ENCODE peak calls at places on chromosome 11, in nine cellular contexts. U, O, Z, X, L, S, D, V and H are unnamed samples.

GRCh38 chr11:110720646-110721283 is 8.5 kb upstream of the ARHGAP20 start:
- DNase-seq in D (no peak), S (no peak), X (no peak), V (no peak), U (no peak), L (no peak), O (no peak), Z (no peak), H (no peak)

GRCh38 chr11:34028407-34028804 is 23.1 kb upstream of the CAPRIN1 start:
- DNase-seq in S (peak; percentile 58), X (peak; percentile 77), L (no peak), Z (peak; percentile 33), U (no peak), D (no peak), O (no peak), V (no peak), H (no peak)

GRCh38 chr11:108115495-108116140 is 5.7 kb upstream of the ACAT1 start:
- DNase-seq in D (peak; percentile 53), X (peak; percentile 91), V (no peak), S (peak; percentile 84), Z (peak; percentile 86), O (peak; percentile 89), U (peak; percentile 94), L (no peak), H (no peak)

GRCh38 chr11:35304393-35304790 is 115.0 kb downstream of the SLC1A2 start:
- DNase-seq in U (no peak), O (no peak), L (no peak), D (no peak), S (peak; percentile 74), V (no peak), X (no peak), Z (no peak), H (peak; percentile 16)

GRCh38 chr11:9858218-9858617 is 194.3 kb downstream of the SWAP70 start:
- DNase-seq in V (no peak), O (no peak), L (no peak), S (no peak), Z (no peak), D (no peak), X (no peak), U (no peak), H (no peak)

GRCh38 chr11:109937968-109938367 is 155.2 kb upstream of the ZC3H12C start:
- DNase-seq in L (no peak), Z (no peak), D (no peak), U (no peak), V (no peak), X (no peak), S (no peak), O (no peak), H (no peak)

GRCh38 chr11:83140691-83141455 is 16.1 kb upstream of the PCF11 start:
- DNase-seq in Z (no peak), V (no peak), U (no peak), S (no peak), O (no peak), X (no peak), L (peak; percentile 59), D (no peak), H (no peak)

GRCh38 chr11:126109941-126110731 is 47.5 kb upstream of the CDON start:
- DNase-seq in D (no peak), X (peak; percentile 70), S (peak; percentile 94), V (no peak), Z (no peak), L (no peak), O (no peak), U (no peak), H (no peak)

GRCh38 chr11:120172054-120172881 is 34.4 kb upstream of the TRIM29 start:
- DNase-seq in O (peak; percentile 71), D (peak; percentile 92), Z (peak; percentile 64), V (peak; percentile 33), L (no peak), S (peak; percentile 97), X (peak; percentile 82), U (peak; percentile 87), H (peak; percentile 39)

GRCh38 chr11:2930705-2931415 is 1.6 kb upstream of the PHLDA2 start:
- DNase-seq in D (peak; percentile 94), Z (peak; percentile 51), L (peak; percentile 16), X (peak; percentile 70), O (no peak), S (peak; percentile 92), U (peak; percentile 71), V (peak; percentile 65), H (no peak)

GRCh38 chr11:35043933-35044332 is 95.0 kb upstream of the CD44 start:
- DNase-seq in Z (no peak), V (no peak), S (no peak), D (no peak), O (no peak), L (no peak), X (no peak), U (no peak), H (no peak)

GRCh38 chr11:45917286-45917622 is 423 bp downstream of the PEX16 start:
- DNase-seq in L (no peak), V (no peak), X (peak; percentile 64), U (no peak), D (no peak), S (peak; percentile 81), Z (no peak), O (no peak), H (no peak)

GRCh38 chr11:45909594-45910475 is 2.8 kb upstream of the FREY1 start:
- DNase-seq in V (no peak), U (no peak), S (no peak), Z (no peak), X (no peak), D (no peak), O (no peak), L (no peak), H (no peak)

GRCh38 chr11:45915446-45915845 is 2.2 kb downstream of the PEX16 start:
- DNase-seq in D (no peak), O (no peak), Z (no peak), S (peak; percentile 26), X (no peak), V (no peak), L (no peak), U (no peak), H (no peak)

GRCh38 chr11:45913942-45914635 is 3.6 kb downstream of the PEX16 start:
- DNase-seq in O (no peak), D (no peak), L (no peak), Z (no peak), S (peak; percentile 58), X (no peak), U (no peak), V (no peak), H (no peak)

DNA sequence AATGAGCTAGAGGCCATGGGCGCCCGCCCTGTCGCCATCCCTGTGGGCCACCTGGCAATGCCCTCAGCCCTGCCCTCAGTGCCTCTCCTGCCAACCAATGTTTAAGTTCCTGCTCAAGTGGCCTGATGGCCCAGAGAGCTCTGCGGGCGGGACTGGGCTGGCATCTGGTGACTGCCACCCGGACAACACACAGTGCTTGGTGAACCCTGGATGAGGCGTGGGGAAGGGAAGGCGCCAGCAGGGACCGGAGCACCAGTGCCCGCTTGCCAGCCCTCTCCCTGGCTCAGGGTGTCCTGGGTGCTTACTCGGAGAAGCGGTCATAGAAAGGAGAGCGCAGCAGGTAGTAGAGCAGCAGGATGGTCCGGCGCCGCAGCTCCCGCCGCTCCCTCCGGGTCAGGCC is 4.2 kb downstream of the PEX16 start:
- DNase-seq in S (peak; percentile 26), V (no peak), U (no peak), O (no peak), Z (no peak), X (no peak), D (no peak), L (no peak), H (no peak)
- H3K36me3 ChIP-seq in S (peaks cover 29% of the 10 kb centered on the region), V (peaks cover 44% of the 10 kb centered on the region), U (peaks cover 70% of the 10 kb centered on the region), O (no peaks in the 10 kb centered on the region), Z (peaks cover 69% of the 10 kb centered on the region), X (peaks cover 3% of the 10 kb centered on the region), D (no peaks in the 10 kb centered on the region), L (peaks cover 17% of the 10 kb centered on the region), H (peaks cover 5% of the 10 kb centered on the region)

GRCh38 chr11:11964774-11965150 is 43.7 kb downstream of the DKK3 start:
- DNase-seq in S (no peak), D (no peak), V (no peak), U (no peak), X (peak; percentile 31), Z (no peak), O (no peak), L (no peak), H (no peak)

GRCh38 chr11:11965192-11965591 is 43.2 kb downstream of the DKK3 start:
- DNase-seq in V (no peak), O (no peak), S (no peak), U (no peak), L (no peak), D (no peak), Z (peak; percentile 8), X (peak; percentile 32), H (no peak)

GRCh38 chr11:11965656-11966353 is 42.6 kb downstream of the DKK3 start:
- DNase-seq in U (peak; percentile 61), V (no peak), Z (no peak), O (no peak), S (no peak), D (no peak), L (no peak), X (peak; percentile 51), H (no peak)

GRCh38 chr11:11966354-11966741 is 42.1 kb downstream of the DKK3 start:
- DNase-seq in S (no peak), X (peak; percentile 20), O (no peak), U (no peak), Z (no peak), D (no peak), L (no peak), V (no peak), H (no peak)

GRCh38 chr11:11963842-11964773 is 44.3 kb downstream of the DKK3 start:
- DNase-seq in U (peak; percentile 56), Z (peak; percentile 20), X (peak; percentile 23), V (no peak), D (no peak), L (no peak), O (no peak), S (no peak), H (no peak)
- H3K36me3 ChIP-seq in U (no peaks in the 10 kb centered on the region), Z (peaks cover 7% of the 10 kb centered on the region), X (no peaks in the 10 kb centered on the region), V (no peaks in the 10 kb centered on the region), D (no peaks in the 10 kb centered on the region), L (no peaks in the 10 kb centered on the region), O (no peaks in the 10 kb centered on the region), S (no peaks in the 10 kb centered on the region), H (no peaks in the 10 kb centered on the region)

DNA sequence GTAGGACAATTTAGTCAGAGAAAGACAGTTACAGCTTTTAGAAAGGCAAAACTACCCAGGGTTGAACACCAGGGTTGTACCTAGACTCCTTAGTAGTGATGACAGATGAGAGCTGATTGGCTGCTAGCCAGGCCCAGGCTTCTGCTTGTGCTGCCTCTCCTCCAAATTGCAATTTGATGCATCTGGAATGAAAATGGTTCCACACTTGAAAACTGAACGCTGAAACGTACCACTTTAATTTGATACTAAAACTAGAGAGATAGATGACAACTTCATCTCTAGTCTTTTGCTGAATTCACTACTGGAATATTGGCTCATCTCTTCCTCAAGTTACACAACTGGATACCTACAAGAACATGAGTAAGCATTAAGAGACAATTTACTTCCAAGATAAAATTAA is 19.2 kb upstream of the FNBP4 start:
- DNase-seq in U (no peak), V (no peak), O (no peak), X (peak; percentile 77), S (no peak), D (no peak), L (no peak), Z (peak; percentile 81), H (no peak)
- H3K36me3 ChIP-seq in U (peaks cover 97% of the 10 kb centered on the region), V (peaks cover 6% of the 10 kb centered on the region), O (no peaks in the 10 kb centered on the region), X (peaks cover 2% of the 10 kb centered on the region), S (peaks cover 61% of the 10 kb centered on the region), D (peaks cover 66% of the 10 kb centered on the region), L (peaks cover 11% of the 10 kb centered on the region), Z (peaks cover 94% of the 10 kb centered on the region), H (peaks cover 83% of the 10 kb centered on the region)

DNA sequence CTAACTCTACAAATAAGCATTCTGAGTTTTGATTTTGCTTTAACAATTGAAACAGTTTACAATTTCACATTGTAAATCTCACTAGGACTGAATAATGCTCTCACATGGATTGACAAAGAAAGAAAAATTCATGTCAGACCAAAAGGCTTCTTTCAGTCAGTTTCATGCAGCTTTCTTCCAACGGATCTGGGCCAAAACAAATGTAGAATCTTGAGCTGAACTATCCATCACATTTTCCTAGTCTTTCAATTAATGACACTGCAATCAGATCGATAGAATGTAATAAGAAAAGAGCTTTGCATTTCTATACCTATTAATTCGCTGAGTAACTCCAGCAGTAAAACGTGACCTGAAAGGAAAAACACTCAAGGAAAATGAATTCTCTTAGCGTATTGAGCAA is 194.7 kb upstream of the BLID start:
- DNase-seq in O (no peak), X (no peak), L (no peak), U (no peak), D (no peak), Z (no peak), S (no peak), V (no peak), H (no peak)
- H3K36me3 ChIP-seq in O (no peaks in the 10 kb centered on the region), X (no peaks in the 10 kb centered on the region), L (no peaks in the 10 kb centered on the region), U (no peaks in the 10 kb centered on the region), D (no peaks in the 10 kb centered on the region), Z (no peaks in the 10 kb centered on the region), S (no peaks in the 10 kb centered on the region), V (no peaks in the 10 kb centered on the region), H (no peaks in the 10 kb centered on the region)